ENCODE peak calls at places on chromosome 20, in ten cellular contexts. F is EH, C is retina, Y is left colon, R is amniotic stem cell, U is fibroblast of lung, X is SJSA1, A is GM10248, N is adrenal gland, P is astrocyte of the spinal cord. W is an unnamed sample.

GRCh38 chr20:24651171-24651972 is 181.9 kb downstream of the SYNDIG1 start:
- DNase-seq in P (peak), C (no peak), N (no peak), R (peak), F (peak), Y (no peak), U (peak), A (no peak), X (peak), W (no peak)

GRCh38 chr20:56285496-56285895 is 37.0 kb downstream of the MC3R start:
- DNase-seq in Y (no peak), N (no peak), U (no peak), C (no peak), R (no peak), F (no peak), X (no peak), A (no peak), P (no peak), W (peak)

GRCh38 chr20:58583141-58583540 is 67.9 kb upstream of the APCDD1L start:
- DNase-seq in N (no peak), R (no peak), U (no peak), A (no peak), P (no peak), Y (no peak), C (no peak), X (no peak), F (peak), W (no peak)

GRCh38 chr20:58583586-58583985 is 67.5 kb upstream of the STX16 start:
- DNase-seq in C (no peak), R (no peak), Y (no peak), U (no peak), N (no peak), F (no peak), P (no peak), A (no peak), X (no peak), W (no peak)

GRCh38 chr20:60642048-60642447 is 610.0 kb upstream of the CDH4 start:
- DNase-seq in N (no peak), F (no peak), X (no peak), U (no peak), C (no peak), P (no peak), Y (no peak), A (no peak), R (no peak), W (no peak)

GRCh38 chr20:51067792-51068191 is 44.9 kb upstream of the KCNG1 start:
- DNase-seq in Y (no peak), X (no peak), A (no peak), P (no peak), F (no peak), U (no peak), R (no peak), C (no peak), N (no peak), W (no peak)

GRCh38 chr20:51042657-51043247 is 19.8 kb upstream of the KCNG1 start:
- DNase-seq in U (no peak), P (no peak), R (no peak), C (no peak), A (no peak), N (no peak), Y (no peak), F (no peak), X (no peak), W (no peak)

GRCh38 chr20:60984666-60985065 is 267.4 kb upstream of the CDH4 start:
- DNase-seq in P (no peak), X (no peak), Y (no peak), R (no peak), U (no peak), N (no peak), F (no peak), C (no peak), A (no peak), W (no peak)

GRCh38 chr20:49310695-49311094 is 32.8 kb upstream of the ZNFX1 start:
- DNase-seq in Y (no peak), A (no peak), U (no peak), P (no peak), C (no peak), R (no peak), X (no peak), F (peak), N (no peak), W (no peak)

GRCh38 chr20:35511814-35512420 is 17.5 kb downstream of the C20orf173 start:
- DNase-seq in U (peak), Y (no peak), N (no peak), X (no peak), C (peak), R (no peak), P (peak), F (peak), A (no peak), W (peak)

GRCh38 chr20:23826541-23827018 is at the start of gene CST2:
- DNase-seq in N (no peak), R (no peak), F (peak), A (no peak), X (peak), C (peak), Y (no peak), P (no peak), U (no peak), W (no peak)

GRCh38 chr20:32447136-32448027 is 89.3 kb downstream of the ASXL1 start:
- DNase-seq in U (no peak), F (no peak), P (no peak), A (no peak), N (no peak), Y (peak), X (no peak), R (no peak), C (no peak), W (no peak)

GRCh38 chr20:38723982-38724602 is at the start of gene SLC32A1:
- DNase-seq in N (no peak), U (no peak), C (peak), R (no peak), F (no peak), A (no peak), X (no peak), P (no peak), Y (no peak), W (no peak)

GRCh38 chr20:17654649-17655285 is 27.3 kb downstream of the RRBP1 start:
- DNase-seq in N (no peak), P (peak), C (no peak), A (no peak), X (peak), F (peak), Y (peak), U (peak), R (no peak), W (peak)

GRCh38 chr20:33240923-33241322 is 5.1 kb downstream of the BPIFA1 start:
- DNase-seq in U (no peak), C (no peak), P (no peak), F (no peak), N (no peak), X (no peak), A (no peak), R (no peak), Y (no peak), W (no peak)

GRCh38 chr20:51338692-51339440 is 203.7 kb downstream of the NFATC2 start:
- DNase-seq in N (no peak), U (peak), X (no peak), P (peak), C (no peak), R (no peak), A (no peak), F (peak), Y (no peak), W (peak)

GRCh38 chr20:4136078-4136966 is 121.0 kb upstream of the RNF24 start:
- DNase-seq in P (no peak), A (no peak), U (no peak), C (no peak), Y (no peak), N (no peak), X (no peak), R (no peak), F (peak), W (peak)

GRCh38 chr20:60653111-60653845 is 598.8 kb upstream of the CDH4 start:
- DNase-seq in X (no peak), N (no peak), U (peak), F (no peak), Y (no peak), R (no peak), P (no peak), A (no peak), C (no peak), W (no peak)

GRCh38 chr20:31674895-31675827 is 37.4 kb downstream of the COX4I2 start:
- DNase-seq in P (peak), X (peak), N (peak), Y (peak), C (no peak), A (peak), U (peak), R (no peak), F (peak), W (no peak)

GRCh38 chr20:30811896-30812671 is 445.4 kb upstream of the DEFB115 start:
- DNase-seq in N (peak), C (peak), A (peak), R (no peak), U (peak), F (peak), X (no peak), Y (peak), P (peak), W (peak)

GRCh38 chr20:4959582-4959981 is 41.7 kb downstream of the SLC23A2 start:
- DNase-seq in Y (no peak), P (no peak), A (no peak), F (peak), X (no peak), U (no peak), C (no peak), R (no peak), N (no peak), W (peak)

GRCh38 chr20:45782890-45783289 is 8.8 kb downstream of the WFDC3 start:
- DNase-seq in Y (no peak), F (no peak), U (no peak), P (no peak), C (no peak), R (no peak), X (no peak), A (no peak), N (no peak), W (peak)

GRCh38 chr20:30985386-30985785 is 272.1 kb upstream of the DEFB115 start:
- DNase-seq in P (no peak), R (no peak), U (no peak), F (no peak), A (no peak), C (no peak), N (peak), X (no peak), Y (no peak), W (no peak)

GRCh38 chr20:22717466-22717865 is 133.1 kb upstream of the FOXA2 start:
- DNase-seq in U (peak), R (peak), A (no peak), N (peak), P (no peak), F (no peak), Y (peak), C (no peak), X (no peak), W (no peak)

GRCh38 chr20:48574383-48574782 is 253.4 kb downstream of the PREX1 start:
- DNase-seq in F (peak), A (no peak), P (no peak), X (no peak), Y (no peak), C (no peak), U (no peak), N (no peak), R (no peak), W (no peak)

GRCh38 chr20:59673998-59674445 is 69.7 kb downstream of the PHACTR3 start:
- DNase-seq in X (peak), N (no peak), Y (no peak), C (no peak), R (no peak), P (no peak), F (no peak), U (no peak), A (no peak), W (no peak)

GRCh38 chr20:46705378-46705729 is 4.1 kb upstream of the SLC2A10 start:
- DNase-seq in A (no peak), U (peak), R (no peak), N (no peak), Y (no peak), X (no peak), C (no peak), P (no peak), F (peak), W (no peak)

GRCh38 chr20:17651761-17652388 is 30.2 kb downstream of the RRBP1 start:
- DNase-seq in Y (peak), X (no peak), A (no peak), F (peak), R (no peak), P (no peak), C (no peak), U (peak), N (no peak), W (no peak)

GRCh38 chr20:13212750-13213149 is 8.3 kb upstream of the ISM1 start:
- DNase-seq in F (peak), Y (no peak), R (no peak), P (no peak), C (no peak), U (peak), X (no peak), A (no peak), N (no peak), W (peak)

GRCh38 chr20:46648903-46649649 is 2.2 kb downstream of the SLC13A3 start:
- DNase-seq in P (no peak), A (no peak), Y (no peak), C (no peak), X (no peak), F (no peak), N (no peak), R (no peak), U (no peak), W (no peak)

GRCh38 chr20:13312300-13312699 is 91.2 kb downstream of the ISM1 start:
- DNase-seq in U (no peak), C (no peak), F (no peak), A (no peak), Y (no peak), R (no peak), N (no peak), P (no peak), X (no peak), W (no peak)

GRCh38 chr20:17969276-17969883 is 562 bp downstream of the MGME1 start:
- DNase-seq in C (no peak), U (peak), A (no peak), R (no peak), N (no peak), P (no peak), X (peak), Y (no peak), F (peak), W (peak)